ENCODE peak calls at places on chromosome 19, in six cellular contexts. S is HCT116, L is GM12878, G is K562, N is SK-N-SH, Z is HepG2. M is an unnamed sample.

GRCh38 chr19:43362179-43362578 is 8.7 kb downstream of the CD177 start:
- DNase-seq in N (no peak), Z (no peak), G (no peak), L (no peak), S (no peak), M (no peak)

GRCh38 chr19:18290250-18291018 is 9.0 kb upstream of the JUND start:
- DNase-seq in Z (no peak), G (peak), N (no peak), L (peak), S (no peak), M (no peak)

GRCh38 chr19:49875801-49876421 is 1.2 kb downstream of the AKT1S1 start:
- DNase-seq in N (peak), L (no peak), S (no peak), G (peak), Z (peak), M (no peak)

GRCh38 chr19:43809762-43810696 is 7.8 kb upstream of the LYPD5 start:
- DNase-seq in G (peak), Z (peak), N (peak), S (peak), L (peak), M (no peak)

GRCh38 chr19:10612515-10613119 is 12.7 kb upstream of the SLC44A2 start:
- DNase-seq in Z (no peak), S (no peak), L (no peak), N (peak), G (no peak), M (no peak)

GRCh38 chr19:42154471-42155323 is 22.5 kb upstream of the POU2F2 start:
- DNase-seq in N (peak), G (no peak), S (no peak), L (no peak), Z (no peak), M (no peak)

GRCh38 chr19:49591731-49592485 is 926 bp downstream of the PRR12 start:
- DNase-seq in S (no peak), N (peak), G (peak), Z (no peak), L (no peak), M (no peak)

GRCh38 chr19:1279782-1280341 is 4.5 kb downstream of the FAM174C start:
- DNase-seq in L (no peak), S (peak), N (peak), Z (peak), G (peak), M (peak)

GRCh38 chr19:10749435-10750384 is 31.8 kb downstream of the DNM2 start:
- DNase-seq in G (no peak), L (no peak), S (no peak), N (no peak), Z (peak), M (no peak)

GRCh38 chr19:31054430-31054829 is 294.8 kb downstream of the TSHZ3 start:
- DNase-seq in Z (no peak), S (no peak), N (peak), G (no peak), L (no peak), M (peak)

GRCh38 chr19:4538601-4538954 is 1.3 kb downstream of the LRG1 start:
- DNase-seq in S (no peak), G (no peak), L (no peak), N (no peak), Z (no peak), M (no peak)

GRCh38 chr19:31613683-31614219 is 264.5 kb upstream of the TSHZ3 start:
- DNase-seq in Z (no peak), G (no peak), S (no peak), N (peak), L (no peak), M (no peak)

GRCh38 chr19:3443840-3444694 is 36.3 kb downstream of the SMIM24 start:
- DNase-seq in N (peak), S (no peak), G (no peak), Z (peak), L (no peak), M (no peak)

GRCh38 chr19:47330466-47330869 is 1.5 kb upstream of the C5AR2 start:
- DNase-seq in S (no peak), N (no peak), Z (no peak), L (no peak), G (no peak), M (peak)

GRCh38 chr19:55005684-55006488 is 32.2 kb downstream of the GP6 start:
- DNase-seq in L (peak), Z (peak), G (peak), N (peak), S (peak), M (peak)

GRCh38 chr19:3175761-3176714 is 2.5 kb upstream of the S1PR4 start:
- DNase-seq in S (peak), G (no peak), L (peak), Z (no peak), N (no peak), M (no peak)

GRCh38 chr19:11422163-11423068 is 3.3 kb upstream of the RGL3 start:
- DNase-seq in N (peak), L (peak), G (peak), Z (no peak), S (no peak), M (peak)

GRCh38 chr19:620166-620862 is 13.0 kb downstream of the POLRMT start:
- DNase-seq in Z (no peak), S (no peak), N (no peak), L (no peak), G (peak), M (no peak)

GRCh38 chr19:29665826-29666633 is 769 bp downstream of the PLEKHF1 start:
- DNase-seq in G (no peak), L (no peak), S (no peak), N (peak), Z (no peak), M (no peak)

GRCh38 chr19:29666634-29667389 is 1.6 kb downstream of the PLEKHF1 start:
- DNase-seq in L (no peak), N (no peak), S (no peak), Z (peak), G (no peak), M (no peak)

GRCh38 chr19:29663861-29664752 is 1.2 kb upstream of the PLEKHF1 start:
- DNase-seq in Z (no peak), L (no peak), G (no peak), N (no peak), S (no peak), M (peak)

GRCh38 chr19:29664753-29665214 is 477 bp upstream of the PLEKHF1 start:
- DNase-seq in L (no peak), G (no peak), S (no peak), Z (no peak), N (no peak), M (no peak)

GRCh38 chr19:29665215-29665825 is at the start of gene PLEKHF1:
- DNase-seq in G (peak), S (peak), Z (peak), N (peak), L (no peak), M (peak)
- TF ChIP-seq JUND in G (peak), S (no peak), Z (no peak), N (no peak), L (no peak), M (no peak)

GRCh38 chr19:5907216-5907615 is 2.5 kb downstream of the VMAC start:
- DNase-seq in G (no peak), S (no peak), L (no peak), N (no peak), Z (no peak), M (no peak)
- TF ChIP-seq JUND in G (no peak), S (no peak), L (no peak), N (no peak), Z (no peak), M (no peak)

GRCh38 chr19:48487544-48487943 is 18.4 kb downstream of the CYTH2 start:
- DNase-seq in L (no peak), G (no peak), S (no peak), Z (peak), N (no peak), M (no peak)

GRCh38 chr19:48481191-48481500 is 12.0 kb downstream of the CYTH2 start:
- DNase-seq in L (no peak), N (no peak), Z (no peak), S (no peak), G (no peak), M (no peak)

GRCh38 chr19:48481846-48482639 is 12.9 kb downstream of the CYTH2 start:
- DNase-seq in Z (no peak), S (no peak), N (no peak), L (no peak), G (no peak), M (no peak)

GRCh38 chr19:48484931-48485612 is 15.9 kb downstream of the CYTH2 start:
- DNase-seq in Z (no peak), L (no peak), N (no peak), G (no peak), S (no peak), M (no peak)

DNA sequence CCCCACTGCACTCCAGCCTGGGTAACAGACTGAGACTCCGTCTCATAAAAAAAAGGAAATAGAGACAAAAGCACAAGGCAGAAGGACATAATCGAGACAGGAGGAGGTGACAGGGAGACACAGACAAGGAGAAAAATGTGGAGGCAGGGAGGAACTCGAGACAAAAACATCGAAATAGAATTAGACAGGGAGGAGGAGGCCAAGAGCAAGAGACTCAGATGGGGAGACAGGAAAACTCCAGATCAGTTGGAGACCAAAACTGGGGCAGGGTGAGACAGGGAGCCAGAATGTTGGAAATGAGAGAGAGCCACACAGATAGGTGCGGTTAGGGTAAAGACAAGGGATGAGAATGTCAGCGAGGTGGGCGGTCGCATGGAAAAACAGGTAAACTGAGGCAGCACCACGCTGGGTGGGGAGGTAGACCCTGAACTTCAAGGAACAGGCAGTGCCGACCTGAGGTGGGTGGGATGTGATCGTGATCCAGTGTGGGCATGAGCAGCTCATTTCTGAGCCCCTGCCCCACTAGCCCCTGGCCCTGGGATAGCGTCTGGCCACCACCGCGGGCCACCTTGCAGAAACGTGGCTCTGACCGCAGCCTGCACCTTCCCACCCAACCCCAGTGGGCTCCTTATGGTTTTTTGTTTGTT is 15.2 kb downstream of the CYTH2 start:
- DNase-seq in G (no peak), N (no peak), S (no peak), L (no peak), Z (no peak), M (no peak)
- TF ChIP-seq JUND in G (no peak), N (no peak), S (no peak), L (no peak), Z (no peak), M (no peak)

DNA sequence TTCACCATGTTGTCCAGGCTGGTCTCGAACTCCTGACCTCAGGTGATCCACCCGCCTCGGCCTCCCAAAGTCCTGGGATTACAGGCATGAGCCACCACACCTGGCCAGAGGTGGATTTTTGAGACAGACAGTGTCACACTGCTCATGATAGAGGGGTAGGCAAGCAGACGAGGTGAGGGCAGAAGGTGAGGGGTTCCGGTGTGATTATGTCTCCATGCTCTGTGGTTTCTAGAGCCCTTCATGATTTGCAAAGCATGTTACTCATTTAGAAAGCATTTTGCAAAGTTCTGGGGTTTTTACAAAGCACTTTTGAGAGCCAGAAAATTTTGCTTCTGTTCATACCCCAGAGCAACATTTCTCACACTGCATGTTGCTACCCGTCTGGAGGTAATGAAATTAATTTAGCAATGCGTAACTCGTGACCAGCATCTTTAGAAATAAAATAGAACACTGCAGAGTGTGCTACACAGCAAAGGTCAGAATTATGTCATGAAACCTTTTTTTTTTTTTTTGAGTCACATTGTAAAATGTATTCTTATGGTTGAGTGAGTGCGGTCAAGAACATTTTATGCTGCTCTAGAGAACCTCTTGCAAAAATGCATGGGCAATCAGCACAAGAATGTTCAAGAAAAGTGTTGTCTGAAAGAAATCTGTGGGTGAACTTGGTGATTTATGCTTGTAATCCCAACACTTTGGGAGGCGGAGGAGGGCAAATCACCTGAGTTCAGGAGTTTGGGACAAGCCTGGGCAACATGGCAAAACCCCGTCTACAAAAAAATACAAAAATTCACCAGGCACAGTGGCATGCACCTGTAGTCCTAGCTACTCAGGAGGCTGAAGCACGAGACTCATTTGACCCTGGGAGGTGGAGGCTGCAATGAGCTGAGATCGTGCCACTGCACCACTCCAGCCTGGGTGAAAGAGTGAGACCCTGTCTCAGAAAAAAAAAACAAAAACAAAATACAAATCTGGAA is 58.0 kb downstream of the MAP4K1 start:
- DNase-seq in S (no peak), N (no peak), G (no peak), L (peak), Z (no peak), M (no peak)
- TF ChIP-seq JUND in S (no peak), N (no peak), G (no peak), L (peak), Z (no peak), M (no peak)

GRCh38 chr19:40084948-40085347 is 5.8 kb downstream of the ZNF780A start:
- DNase-seq in S (no peak), Z (peak), G (peak), N (no peak), L (no peak), M (no peak)

GRCh38 chr19:40078377-40078776 is 12.4 kb downstream of the ZNF780A start:
- DNase-seq in S (no peak), Z (no peak), G (no peak), N (no peak), L (no peak), M (no peak)

DNA sequence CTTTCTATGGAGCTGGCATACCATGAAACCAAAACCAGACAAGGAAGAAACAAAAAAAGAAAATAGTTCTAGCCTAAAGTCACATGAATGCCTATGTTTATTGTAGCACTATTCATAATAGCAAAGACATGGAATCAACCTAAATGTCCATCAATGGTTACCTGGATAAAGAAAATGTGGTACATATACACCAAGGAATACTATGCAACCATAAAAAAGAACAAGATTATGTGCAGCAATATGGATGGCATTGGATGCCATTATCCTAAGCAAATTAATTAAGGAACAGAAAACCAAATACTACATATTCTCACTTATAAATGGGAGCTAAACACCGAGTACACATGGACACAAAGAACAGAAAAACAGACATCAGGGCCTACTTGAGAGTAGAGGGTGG is 10.5 kb downstream of the ZNF780A start:
- DNase-seq in L (no peak), Z (no peak), G (no peak), S (no peak), N (no peak), M (no peak)
- TF ChIP-seq JUND in L (no peak), Z (no peak), G (no peak), S (no peak), N (no peak), M (no peak)

DNA sequence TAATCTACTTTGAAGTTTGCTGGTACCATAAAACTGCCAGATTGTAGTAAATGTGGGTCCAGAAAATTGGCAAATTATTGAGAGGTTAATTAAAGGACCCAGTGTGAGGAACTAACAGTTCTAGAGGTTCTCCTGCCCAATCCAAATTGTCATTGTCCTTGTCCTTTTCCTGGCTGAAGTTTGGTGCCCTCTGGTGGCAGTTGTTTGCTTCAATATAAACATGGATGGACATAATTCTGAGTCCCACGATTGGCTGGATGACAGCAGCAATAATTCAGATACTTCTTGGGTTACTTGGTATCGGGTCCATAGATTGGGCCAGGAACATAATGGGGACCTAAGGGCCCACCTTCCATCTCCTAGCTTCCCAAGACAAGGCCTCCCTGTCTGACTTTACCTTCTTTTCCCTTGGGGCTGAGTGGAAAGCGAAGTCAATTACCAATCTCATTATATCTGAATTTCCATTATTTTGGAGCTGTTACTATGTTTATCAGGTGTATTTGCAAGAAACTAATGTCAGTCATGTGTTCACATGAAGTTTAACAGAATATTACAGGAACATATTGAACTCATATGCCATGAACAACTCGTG is 33.8 kb upstream of the GARRE1 start:
- DNase-seq in G (peak), S (peak), L (no peak), Z (peak), N (peak), M (peak)
- TF ChIP-seq JUND in G (no peak), S (no peak), L (no peak), Z (no peak), N (no peak), M (no peak)

DNA sequence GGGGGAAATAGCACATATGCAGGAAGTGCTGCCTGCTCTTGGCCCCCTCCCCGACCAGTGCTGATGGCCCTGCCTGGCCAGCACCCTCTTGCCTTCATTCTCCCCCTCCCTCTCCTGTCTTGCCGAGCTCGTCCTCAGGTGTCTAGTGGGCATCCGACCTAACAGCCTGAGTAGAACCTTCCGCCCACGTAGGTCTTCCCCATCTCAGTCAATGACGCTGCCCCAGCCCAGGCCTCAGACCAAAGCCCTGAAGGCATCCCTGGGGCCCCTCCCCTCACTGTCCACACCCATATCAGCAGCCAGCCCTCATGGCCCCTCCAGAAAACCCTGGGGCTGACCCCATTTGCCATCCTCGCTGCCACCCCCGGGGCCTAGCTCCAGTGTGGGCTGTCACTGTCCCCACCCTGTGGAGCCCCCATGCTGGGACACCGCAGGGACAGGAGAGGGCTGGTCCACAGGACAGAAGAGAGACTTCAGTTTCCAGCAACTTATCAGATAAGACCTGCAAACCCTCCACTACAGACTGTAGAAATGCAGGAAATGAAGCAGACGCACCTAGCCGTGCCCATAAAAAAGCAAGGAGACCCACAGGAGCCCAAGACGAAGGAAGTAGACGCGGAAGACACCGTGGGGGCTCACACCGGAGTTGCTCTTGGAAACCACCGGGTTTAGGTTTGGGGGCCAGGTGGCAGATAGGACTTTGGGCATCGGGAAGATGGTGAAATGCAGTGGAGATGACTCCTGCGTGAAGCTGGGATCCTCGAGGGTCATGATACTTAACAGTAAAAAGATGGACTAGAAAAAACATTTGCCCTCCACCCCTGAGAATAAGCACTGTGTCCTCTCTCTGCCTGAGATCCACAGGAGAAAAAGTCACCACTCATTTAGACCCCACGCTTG is 38.4 kb downstream of the AP1M1 start:
- DNase-seq in L (no peak), G (no peak), Z (no peak), S (no peak), N (peak), M (no peak)
- TF ChIP-seq JUND in L (no peak), G (no peak), Z (no peak), S (no peak), N (no peak), M (no peak)

GRCh38 chr19:45717131-45717982 is 13.3 kb downstream of the FBXO46 start:
- DNase-seq in L (peak), S (peak), Z (peak), G (peak), N (peak), M (peak)
- TF ChIP-seq JUND in L (peak), S (no peak), Z (peak), G (peak), N (no peak), M (no peak)